ENCODE peak calls at places on chromosome 13, in seven cellular contexts. V is left ventricle myocardium inferior, G is Peyer's patch, E is thoracic aorta, C is Karpas-422, F is mammary epithelial cell, D is stomach. M is an unnamed sample.
A peak's percentile ranks its signal among the peaks of the same experiment; 100 is the strongest.

GRCh38 chr13:33383724-33384577 is 98.4 kb upstream of the STARD13 start:
- DNase-seq in C (no peak), V (no peak), E (no peak), F (no peak), D (no peak), G (no peak), M (no peak)

GRCh38 chr13:74251778-74252519 is 117.7 kb upstream of the KLF12 start:
- DNase-seq in F (peak; percentile 55), C (no peak), D (no peak), G (no peak), V (no peak), E (no peak), M (no peak)

GRCh38 chr13:107835339-107836018 is 379.9 kb downstream of the LIG4 start:
- DNase-seq in V (no peak), C (no peak), D (no peak), G (no peak), E (no peak), F (peak; percentile 68), M (no peak)

GRCh38 chr13:41137951-41138350 is 5.3 kb upstream of the KBTBD6 start:
- DNase-seq in C (no peak), G (no peak), D (no peak), F (peak; percentile 96), V (no peak), E (no peak), M (no peak)

GRCh38 chr13:91085127-91085526 is 262.4 kb upstream of the MIR17HG start:
- DNase-seq in C (no peak), D (no peak), G (no peak), V (no peak), F (no peak), E (no peak), M (no peak)

GRCh38 chr13:78604782-78605611 is 1.6 kb upstream of the POU4F1 start:
- DNase-seq in G (no peak), D (no peak), E (no peak), C (peak; percentile 51), V (no peak), F (peak; percentile 36), M (no peak)

GRCh38 chr13:74136089-74136658 is 2.0 kb upstream of the KLF12 start:
- DNase-seq in D (peak; percentile 28), C (peak; percentile 62), F (peak; percentile 67), E (no peak), V (peak; percentile 31), G (peak; percentile 26), M (peak; percentile 41)

GRCh38 chr13:68128297-68128915 is 898.3 kb upstream of the PCDH9 start:
- DNase-seq in E (no peak), V (no peak), G (no peak), D (no peak), F (no peak), C (no peak), M (no peak)

GRCh38 chr13:20499986-20500385 is 25.7 kb downstream of the CRYL1 start:
- DNase-seq in V (no peak), F (no peak), E (no peak), D (no peak), C (no peak), G (no peak), M (no peak)

GRCh38 chr13:73141292-73141771 is 82.5 kb downstream of the KLF5 start:
- DNase-seq in C (no peak), E (no peak), F (no peak), G (no peak), V (no peak), D (peak; percentile 29), M (no peak)

GRCh38 chr13:66657165-66657895 is 572.8 kb downstream of the PCDH9 start:
- DNase-seq in C (no peak), D (peak; percentile 80), E (no peak), F (peak; percentile 97), G (no peak), V (peak; percentile 66), M (no peak)

GRCh38 chr13:25085125-25085742 is 10.7 kb upstream of the PABPC3 start:
- DNase-seq in E (no peak), G (no peak), V (no peak), D (peak; percentile 29), C (peak; percentile 77), F (peak; percentile 38), M (no peak)

GRCh38 chr13:42393573-42394360 is 121.8 kb downstream of the AKAP11 start:
- DNase-seq in E (no peak), G (no peak), D (no peak), C (no peak), V (no peak), F (no peak), M (no peak)

GRCh38 chr13:32804673-32805260 is 211.5 kb upstream of the KL start:
- DNase-seq in E (no peak), G (no peak), V (no peak), C (no peak), F (peak; percentile 10), D (no peak), M (no peak)

GRCh38 chr13:114100446-114101320 is 31.7 kb downstream of the RASA3 start:
- DNase-seq in F (no peak), D (no peak), V (no peak), C (no peak), E (no peak), G (no peak), M (no peak)

GRCh38 chr13:111411186-111411858 is 90.9 kb downstream of the TEX29 start:
- DNase-seq in F (no peak), D (no peak), V (no peak), C (no peak), G (no peak), E (no peak), M (no peak)

GRCh38 chr13:79525458-79525857 is 44.5 kb downstream of the NDFIP2 start:
- DNase-seq in C (no peak), D (no peak), E (no peak), F (peak; percentile 72), G (no peak), V (no peak), M (no peak)

GRCh38 chr13:106906431-106906996 is 338.6 kb upstream of the ARGLU1 start:
- DNase-seq in V (no peak), E (no peak), C (no peak), G (no peak), D (no peak), F (no peak), M (no peak)

GRCh38 chr13:28047784-28048388 is 52.5 kb downstream of the FLT3 start:
- DNase-seq in F (peak; percentile 34), C (peak; percentile 75), G (no peak), D (no peak), E (no peak), V (no peak), M (no peak)

GRCh38 chr13:91045351-91046034 is 302.0 kb upstream of the MIR17HG start:
- DNase-seq in C (peak; percentile 66), E (no peak), F (no peak), D (no peak), G (no peak), V (no peak), M (no peak)

GRCh38 chr13:39197645-39198007 is 159.4 kb downstream of the NHLRC3 start:
- DNase-seq in D (no peak), V (no peak), E (no peak), C (no peak), F (no peak), G (no peak), M (no peak)

GRCh38 chr13:110298566-110299321 is 8.2 kb downstream of the COL4A1 start:
- DNase-seq in F (no peak), E (no peak), C (no peak), V (no peak), G (no peak), D (no peak), M (no peak)

GRCh38 chr13:95355491-95355890 is 54.2 kb upstream of the ABCC4 start:
- DNase-seq in G (no peak), F (peak; percentile 25), C (no peak), E (no peak), D (no peak), V (no peak), M (no peak)

GRCh38 chr13:66780814-66781213 is 449.3 kb downstream of the PCDH9 start:
- DNase-seq in D (no peak), F (peak; percentile 63), C (no peak), E (no peak), G (no peak), V (no peak), M (no peak)

GRCh38 chr13:98216135-98216565 is 39.1 kb upstream of the RNF113B start:
- DNase-seq in F (peak; percentile 19), C (no peak), G (no peak), V (peak; percentile 39), D (peak; percentile 67), E (no peak), M (no peak)

GRCh38 chr13:34038326-34039068 is 220.5 kb downstream of the RFC3 start:
- DNase-seq in C (peak; percentile 44), D (no peak), E (no peak), G (no peak), F (no peak), V (no peak), M (no peak)

GRCh38 chr13:112767506-112768471 is 78.0 kb downstream of the ATP11A start:
- DNase-seq in C (peak; percentile 65), F (no peak), G (peak; percentile 51), V (peak; percentile 51), D (no peak), E (no peak), M (no peak)

GRCh38 chr13:27679396-27679795 is 57.7 kb downstream of the POLR1D start:
- DNase-seq in E (no peak), G (no peak), C (no peak), D (no peak), F (peak; percentile 41), V (no peak), M (no peak)

GRCh38 chr13:62747152-62747551 is 1331.5 kb upstream of the PCDH20 start:
- DNase-seq in V (no peak), C (no peak), E (no peak), G (no peak), D (no peak), F (no peak), M (no peak)

GRCh38 chr13:60583196-60583908 is 186.3 kb downstream of the TDRD3 start:
- DNase-seq in E (no peak), V (no peak), C (no peak), G (no peak), D (no peak), F (no peak), M (no peak)
- H3K4me3 ChIP-seq in E (no peak overlapping the region), V (no peak overlapping the region), C (no peak overlapping the region), G (no peak overlapping the region), D (no peak overlapping the region), F (no peak overlapping the region), M (no peak overlapping the region)

DNA sequence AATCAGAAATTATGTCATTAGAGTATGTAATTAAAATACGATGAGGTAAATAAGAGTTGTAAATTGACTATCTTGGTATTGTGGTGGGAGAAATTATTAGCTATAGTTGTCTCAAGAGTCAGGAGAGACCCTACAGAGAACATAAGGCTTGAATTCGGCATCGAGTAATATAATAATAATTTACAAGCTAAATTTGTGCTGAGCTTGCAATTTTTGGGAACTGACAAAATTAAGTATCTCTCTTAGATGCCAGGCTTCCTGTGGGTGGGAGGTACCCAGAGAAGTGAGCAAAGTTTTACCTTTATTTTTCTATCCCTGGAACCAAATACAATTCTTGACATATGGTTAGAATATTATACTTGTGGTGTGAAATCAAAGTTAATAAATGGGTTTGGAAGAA is 1637.0 kb downstream of the EFNB2 start:
- DNase-seq in V (no peak), C (no peak), D (no peak), F (no peak), G (no peak), E (no peak), M (no peak)
- H3K9me3 ChIP-seq in V (peaks cover 4% of the 10 kb centered on the region), C (peaks cover 24% of the 10 kb centered on the region), D (no peaks in the 10 kb centered on the region), F (no peaks in the 10 kb centered on the region), G (no peaks in the 10 kb centered on the region), E (no peaks in the 10 kb centered on the region), M (no peaks in the 10 kb centered on the region)

GRCh38 chr13:45658586-45659235 is 43.2 kb upstream of the ERICH6B start:
- DNase-seq in E (no peak), V (no peak), F (peak; percentile 78), G (no peak), C (no peak), D (no peak), M (no peak)
- H3K4me3 ChIP-seq in E (no peak overlapping the region), V (no peak overlapping the region), F (no peak overlapping the region), G (no peak overlapping the region), C (no peak overlapping the region), D (no peak overlapping the region), M (no peak overlapping the region)

GRCh38 chr13:29162638-29163037 is 342.5 kb downstream of the MTUS2 start:
- DNase-seq in F (no peak), C (no peak), V (no peak), G (no peak), D (no peak), E (no peak), M (no peak)
- H3K9me3 ChIP-seq in F (peaks cover 32% of the 10 kb centered on the region), C (no peaks in the 10 kb centered on the region), V (no peaks in the 10 kb centered on the region), G (no peaks in the 10 kb centered on the region), D (no peaks in the 10 kb centered on the region), E (no peaks in the 10 kb centered on the region), M (no peaks in the 10 kb centered on the region)

M was measured in effector memory CD4-positive, alpha-beta T cell.